ENCODE peak calls at places on chromosomes 5 and 9, in five cellular contexts. One of them, this sample, is unnamed.

GRCh38 chr9:68574150-68574549 is 33.5 kb upstream of the TMEM252 start:
- DNase-seq in Peyer's patch: no peak
- DNase-seq in HCT116: no peak
- DNase-seq in H1: no peak
- DNase-seq in GM12892: no peak
- DNase-seq in this sample: no peak

GRCh38 chr9:74666625-74667316 is 169.6 kb downstream of the RORB start:
- DNase-seq in HCT116: no peak
- DNase-seq in GM12892: no peak
- DNase-seq in H1: no peak
- DNase-seq in Peyer's patch: no peak
- DNase-seq in this sample: no peak

GRCh38 chr9:3954950-3955670 is 344.8 kb downstream of the GLIS3 start:
- DNase-seq in Peyer's patch: no peak
- DNase-seq in HCT116: no peak
- DNase-seq in H1: no peak
- DNase-seq in GM12892: no peak
- DNase-seq in this sample: no peak

GRCh38 chr5:122880749-122881148 is 35.3 kb downstream of the SNX24 start:
- DNase-seq in HCT116: no peak
- DNase-seq in H1: no peak
- DNase-seq in GM12892: no peak
- DNase-seq in Peyer's patch: no peak
- DNase-seq in this sample: no peak

GRCh38 chr5:4874097-4874496 is 266.0 kb upstream of the ADAMTS16 start:
- DNase-seq in H1: no peak
- DNase-seq in Peyer's patch: no peak
- DNase-seq in HCT116: no peak
- DNase-seq in GM12892: no peak
- DNase-seq in this sample: no peak

GRCh38 chr5:117769877-117770276 is 1195.3 kb upstream of the SEMA6A start:
- DNase-seq in HCT116: no peak
- DNase-seq in GM12892: no peak
- DNase-seq in H1: no peak
- DNase-seq in Peyer's patch: no peak
- DNase-seq in this sample: no peak

GRCh38 chr5:131997026-131997726 is 14.3 kb downstream of the ACSL6 start:
- DNase-seq in Peyer's patch: no peak
- DNase-seq in GM12892: no peak
- DNase-seq in H1: no peak
- DNase-seq in HCT116: no peak
- DNase-seq in this sample: no peak

GRCh38 chr5:56717253-56717987 is 97.9 kb upstream of the MAP3K1 start:
- DNase-seq in Peyer's patch: no peak
- DNase-seq in H1: no peak
- DNase-seq in GM12892: no peak
- DNase-seq in HCT116: no peak
- DNase-seq in this sample: no peak

GRCh38 chr9:3912260-3912659 is 386.5 kb upstream of the RFX3 start:
- DNase-seq in HCT116: no peak
- DNase-seq in H1: no peak
- DNase-seq in Peyer's patch: no peak
- DNase-seq in GM12892: no peak
- DNase-seq in this sample: no peak

GRCh38 chr5:79771387-79771786 is 81.8 kb downstream of the CMYA5 start:
- DNase-seq in HCT116: no peak
- DNase-seq in Peyer's patch: no peak
- DNase-seq in GM12892: no peak
- DNase-seq in H1: no peak
- DNase-seq in this sample: peak

GRCh38 chr5:39200081-39200480 is 19.3 kb downstream of the FYB1 start:
- DNase-seq in Peyer's patch: no peak
- DNase-seq in H1: no peak
- DNase-seq in HCT116: no peak
- DNase-seq in GM12892: no peak
- DNase-seq in this sample: no peak

GRCh38 chr9:134807726-134808125 is 72.9 kb upstream of the FCN2 start:
- DNase-seq in HCT116: no peak
- DNase-seq in Peyer's patch: no peak
- DNase-seq in H1: no peak
- DNase-seq in GM12892: no peak
- DNase-seq in this sample: no peak

GRCh38 chr5:3837544-3837943 is 241.9 kb downstream of the IRX1 start:
- DNase-seq in H1: no peak
- DNase-seq in GM12892: no peak
- DNase-seq in Peyer's patch: no peak
- DNase-seq in HCT116: no peak
- DNase-seq in this sample: no peak

GRCh38 chr9:127398715-127399400 is 1.9 kb downstream of the SLC2A8 start:
- DNase-seq in GM12892: no peak
- DNase-seq in HCT116: no peak
- DNase-seq in H1: no peak
- DNase-seq in Peyer's patch: no peak
- DNase-seq in this sample: no peak

GRCh38 chr9:131096490-131097258 is at the start of gene AIF1L:
- DNase-seq in H1: peak
- DNase-seq in GM12892: no peak
- DNase-seq in HCT116: peak
- DNase-seq in Peyer's patch: no peak
- DNase-seq in this sample: no peak

GRCh38 chr9:21709464-21710058 is 92.9 kb upstream of the MTAP start:
- DNase-seq in Peyer's patch: peak
- DNase-seq in HCT116: peak
- DNase-seq in GM12892: no peak
- DNase-seq in H1: peak
- DNase-seq in this sample: no peak

GRCh38 chr9:101333923-101334702 is 50.7 kb downstream of the BAAT start:
- DNase-seq in H1: no peak
- DNase-seq in HCT116: no peak
- DNase-seq in GM12892: no peak
- DNase-seq in Peyer's patch: no peak
- DNase-seq in this sample: no peak

GRCh38 chr5:9490494-9491097 is 55.3 kb downstream of the SEMA5A start:
- DNase-seq in GM12892: no peak
- DNase-seq in Peyer's patch: no peak
- DNase-seq in HCT116: no peak
- DNase-seq in H1: no peak
- DNase-seq in this sample: no peak

GRCh38 chr9:132288371-132288770 is 66.4 kb downstream of the SETX start:
- DNase-seq in Peyer's patch: no peak
- DNase-seq in H1: no peak
- DNase-seq in GM12892: no peak
- DNase-seq in HCT116: no peak
- DNase-seq in this sample: no peak

GRCh38 chr5:11164456-11165286 is 403.6 kb upstream of the DAP start:
- DNase-seq in H1: no peak
- DNase-seq in Peyer's patch: no peak
- DNase-seq in HCT116: no peak
- DNase-seq in GM12892: no peak
- DNase-seq in this sample: no peak

GRCh38 chr5:133433133-133433532 is 179.2 kb downstream of the FSTL4 start:
- DNase-seq in Peyer's patch: no peak
- DNase-seq in HCT116: no peak
- DNase-seq in GM12892: no peak
- DNase-seq in H1: no peak
- DNase-seq in this sample: no peak

GRCh38 chr5:33441241-33441844 is 578 bp downstream of the TARS1 start:
- DNase-seq in H1: no peak
- DNase-seq in GM12892: no peak
- DNase-seq in HCT116: peak
- DNase-seq in Peyer's patch: peak
- DNase-seq in this sample: no peak

GRCh38 chr9:135163023-135163780 is 75.7 kb downstream of the OLFM1 start:
- DNase-seq in HCT116: no peak
- DNase-seq in Peyer's patch: no peak
- DNase-seq in H1: no peak
- DNase-seq in GM12892: no peak
- DNase-seq in this sample: peak

GRCh38 chr5:163727028-163727427 is 221.6 kb downstream of the MAT2B start:
- DNase-seq in H1: no peak
- DNase-seq in GM12892: no peak
- DNase-seq in Peyer's patch: peak
- DNase-seq in HCT116: no peak
- DNase-seq in this sample: no peak

GRCh38 chr5:160171656-160172055 is 52.4 kb upstream of the PWWP2A start:
- DNase-seq in GM12892: no peak
- DNase-seq in HCT116: no peak
- DNase-seq in H1: no peak
- DNase-seq in Peyer's patch: no peak
- DNase-seq in this sample: no peak

GRCh38 chr5:151825445-151825844 is 53.7 kb downstream of the G3BP1 start:
- DNase-seq in Peyer's patch: peak
- DNase-seq in H1: peak
- DNase-seq in GM12892: peak
- DNase-seq in HCT116: peak
- DNase-seq in this sample: peak

GRCh38 chr9:129489838-129490582 is 130.9 kb downstream of the C9orf50 start:
- DNase-seq in HCT116: no peak
- DNase-seq in GM12892: no peak
- DNase-seq in H1: no peak
- DNase-seq in Peyer's patch: peak
- DNase-seq in this sample: no peak
- TF ChIP-seq POLR2A in HCT116: no peak
- TF ChIP-seq POLR2A in GM12892: no peak
- TF ChIP-seq POLR2A in H1: no peak
- TF ChIP-seq POLR2A in Peyer's patch: no peak
- TF ChIP-seq POLR2A in this sample: no peak

DNA sequence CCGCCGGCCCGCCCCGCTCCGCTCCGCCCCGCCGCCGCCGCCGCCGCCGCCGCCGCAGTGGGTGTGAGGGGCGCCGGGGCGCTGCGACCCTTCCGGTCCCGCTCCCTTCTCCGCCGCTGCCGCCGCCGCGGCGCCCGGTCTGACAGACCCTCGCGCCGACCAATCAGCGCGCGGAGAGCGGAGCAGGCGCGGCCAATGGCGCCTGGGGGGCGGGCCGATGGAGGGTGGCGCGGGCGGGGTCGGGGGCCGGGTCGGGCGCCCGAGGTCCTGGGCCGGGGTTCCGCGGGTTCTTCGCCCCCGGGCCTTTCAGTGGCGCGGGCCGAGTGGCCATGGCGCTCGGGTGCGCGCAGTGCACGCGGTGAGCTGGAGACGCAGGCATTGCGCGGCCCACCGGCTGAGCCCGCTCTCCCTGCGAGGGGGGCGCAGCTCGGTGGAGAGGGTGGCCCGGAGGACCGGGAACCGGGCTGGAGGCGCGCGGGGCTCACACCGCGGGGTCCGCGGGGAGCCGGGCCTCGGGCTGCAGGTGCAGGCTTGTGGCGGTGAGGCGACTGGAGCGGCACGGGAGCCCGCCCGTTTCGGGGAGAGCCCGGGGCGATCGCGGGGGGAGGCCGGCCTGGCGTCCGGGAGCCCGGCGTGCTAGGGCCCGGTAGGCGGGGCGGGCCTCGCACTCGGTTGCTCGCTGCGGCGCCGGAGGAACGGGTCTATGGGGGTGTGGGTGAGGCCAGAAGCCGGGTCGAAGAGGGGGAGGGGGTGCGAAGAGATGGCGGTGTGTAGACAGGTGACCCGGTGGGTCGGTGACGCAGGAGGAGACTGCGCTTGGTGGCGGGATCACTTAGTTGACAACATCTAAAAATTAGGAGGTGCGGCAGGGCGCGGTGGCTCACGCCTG is at the start of gene MAPK9:
- DNase-seq in HCT116: peak
- DNase-seq in GM12892: peak
- DNase-seq in H1: peak
- DNase-seq in Peyer's patch: peak
- DNase-seq in this sample: peak
- TF ChIP-seq POLR2A in HCT116: peak
- TF ChIP-seq POLR2A in GM12892: peak
- TF ChIP-seq POLR2A in H1: no peak
- TF ChIP-seq POLR2A in Peyer's patch: peak
- TF ChIP-seq POLR2A in this sample: peak

GRCh38 chr9:35728041-35728971 is 3.7 kb downstream of the TLN1 start:
- DNase-seq in HCT116: no peak
- DNase-seq in Peyer's patch: peak
- DNase-seq in GM12892: no peak
- DNase-seq in H1: peak
- DNase-seq in this sample: peak
- TF ChIP-seq POLR2A in HCT116: no peak
- TF ChIP-seq POLR2A in Peyer's patch: no peak
- TF ChIP-seq POLR2A in GM12892: peak
- TF ChIP-seq POLR2A in H1: no peak
- TF ChIP-seq POLR2A in this sample: no peak

DNA sequence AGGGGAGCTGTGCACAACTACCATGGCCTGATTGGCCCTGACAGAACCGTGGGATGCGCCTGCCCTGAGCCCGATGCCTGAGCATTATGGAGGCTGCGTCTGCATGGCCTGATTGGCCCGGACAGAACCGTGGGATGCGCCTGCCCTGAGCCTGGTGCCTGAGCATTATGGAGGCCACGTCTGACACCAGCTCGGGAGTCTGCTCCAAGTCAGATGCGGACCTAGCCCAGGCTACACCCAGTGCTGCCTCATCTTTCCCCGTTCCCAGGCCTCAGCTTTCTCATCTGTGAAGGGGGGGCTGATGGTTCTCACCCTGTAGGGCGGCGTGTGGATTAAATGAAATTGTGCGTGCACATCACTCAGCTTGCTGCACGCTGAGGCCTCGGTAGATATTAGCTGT is 7.3 kb downstream of the CEP72 start:
- DNase-seq in Peyer's patch: no peak
- DNase-seq in HCT116: no peak
- DNase-seq in H1: peak
- DNase-seq in GM12892: no peak
- DNase-seq in this sample: no peak
- TF ChIP-seq POLR2A in Peyer's patch: no peak
- TF ChIP-seq POLR2A in HCT116: no peak
- TF ChIP-seq POLR2A in H1: no peak
- TF ChIP-seq POLR2A in GM12892: no peak
- TF ChIP-seq POLR2A in this sample: no peak

This sample was measured in H54.